ENCODE peak calls at places on chromosomes 13 and 19, in four cellular contexts. One of them, this sample, is unnamed.

GRCh38 chr13:113539176-113539575 is 45.4 kb upstream of the TFDP1 start:
- DNase-seq in cardiac muscle cell: no peak
- DNase-seq in left ventricle myocardium inferior: no peak
- DNase-seq in Peyer's patch: no peak
- DNase-seq in this sample: peak

GRCh38 chr19:42198676-42199439 is 18.6 kb downstream of the DEDD2 start:
- DNase-seq in Peyer's patch: peak
- DNase-seq in cardiac muscle cell: no peak
- DNase-seq in left ventricle myocardium inferior: no peak
- DNase-seq in this sample: no peak

GRCh38 chr13:79593611-79594275 is 112.8 kb downstream of the NDFIP2 start:
- DNase-seq in Peyer's patch: no peak
- DNase-seq in left ventricle myocardium inferior: no peak
- DNase-seq in cardiac muscle cell: no peak
- DNase-seq in this sample: no peak

GRCh38 chr13:87919956-87920355 is 248.8 kb downstream of the SLITRK5 start:
- DNase-seq in left ventricle myocardium inferior: no peak
- DNase-seq in cardiac muscle cell: no peak
- DNase-seq in Peyer's patch: no peak
- DNase-seq in this sample: no peak

GRCh38 chr13:113722921-113723320 is 36.1 kb upstream of the TMEM255B start:
- DNase-seq in cardiac muscle cell: peak
- DNase-seq in left ventricle myocardium inferior: no peak
- DNase-seq in Peyer's patch: no peak
- DNase-seq in this sample: peak

GRCh38 chr13:98315466-98315865 is 138.4 kb upstream of the RNF113B start:
- DNase-seq in left ventricle myocardium inferior: no peak
- DNase-seq in cardiac muscle cell: no peak
- DNase-seq in Peyer's patch: no peak
- DNase-seq in this sample: no peak

GRCh38 chr13:24905242-24905641 is 141.3 kb downstream of the RNF17 start:
- DNase-seq in cardiac muscle cell: no peak
- DNase-seq in Peyer's patch: no peak
- DNase-seq in left ventricle myocardium inferior: no peak
- DNase-seq in this sample: no peak

GRCh38 chr13:75226755-75227435 is 255.1 kb downstream of the TBC1D4 start:
- DNase-seq in Peyer's patch: no peak
- DNase-seq in cardiac muscle cell: no peak
- DNase-seq in left ventricle myocardium inferior: no peak
- DNase-seq in this sample: no peak

GRCh38 chr19:48802623-48803022 is 8.2 kb downstream of the BCAT2 start:
- DNase-seq in cardiac muscle cell: no peak
- DNase-seq in Peyer's patch: no peak
- DNase-seq in left ventricle myocardium inferior: no peak
- DNase-seq in this sample: no peak

GRCh38 chr19:33306191-33306590 is 3.9 kb upstream of the CEBPA start:
- DNase-seq in Peyer's patch: no peak
- DNase-seq in cardiac muscle cell: no peak
- DNase-seq in left ventricle myocardium inferior: no peak
- DNase-seq in this sample: no peak

GRCh38 chr19:24078688-24079087 is 8.3 kb upstream of the ZNF254 start:
- DNase-seq in left ventricle myocardium inferior: no peak
- DNase-seq in cardiac muscle cell: no peak
- DNase-seq in Peyer's patch: no peak
- DNase-seq in this sample: no peak

GRCh38 chr19:32816555-32817099 is 52.9 kb downstream of the SLC7A9 start:
- DNase-seq in cardiac muscle cell: no peak
- DNase-seq in Peyer's patch: no peak
- DNase-seq in left ventricle myocardium inferior: no peak
- DNase-seq in this sample: no peak

GRCh38 chr19:11324079-11324661 is 15.3 kb downstream of the RAB3D start:
- DNase-seq in cardiac muscle cell: no peak
- DNase-seq in Peyer's patch: peak
- DNase-seq in left ventricle myocardium inferior: peak
- DNase-seq in this sample: peak

GRCh38 chr19:58228584-58229254 is at the start of gene ZNF544:
- DNase-seq in left ventricle myocardium inferior: peak
- DNase-seq in Peyer's patch: peak
- DNase-seq in cardiac muscle cell: peak
- DNase-seq in this sample: peak

GRCh38 chr13:30802953-30803478 is 67.7 kb downstream of the ALOX5AP start:
- DNase-seq in left ventricle myocardium inferior: peak
- DNase-seq in Peyer's patch: peak
- DNase-seq in cardiac muscle cell: peak
- DNase-seq in this sample: peak

GRCh38 chr19:49809155-49809986 is 3.7 kb downstream of the FUZ start:
- DNase-seq in cardiac muscle cell: peak
- DNase-seq in Peyer's patch: peak
- DNase-seq in left ventricle myocardium inferior: peak
- DNase-seq in this sample: peak

GRCh38 chr13:73368608-73369007 is 309.8 kb downstream of the KLF5 start:
- DNase-seq in left ventricle myocardium inferior: no peak
- DNase-seq in Peyer's patch: no peak
- DNase-seq in cardiac muscle cell: no peak
- DNase-seq in this sample: no peak

GRCh38 chr19:41994521-41994971 is 516 bp upstream of the ATP1A3 start:
- DNase-seq in Peyer's patch: no peak
- DNase-seq in cardiac muscle cell: no peak
- DNase-seq in left ventricle myocardium inferior: no peak
- DNase-seq in this sample: no peak

GRCh38 chr19:3554254-3555083 is 2.9 kb downstream of the MFSD12 start:
- DNase-seq in cardiac muscle cell: no peak
- DNase-seq in left ventricle myocardium inferior: no peak
- DNase-seq in Peyer's patch: peak
- DNase-seq in this sample: no peak

GRCh38 chr19:13692096-13692495 is 72.2 kb upstream of the MRI1 start:
- DNase-seq in Peyer's patch: no peak
- DNase-seq in cardiac muscle cell: no peak
- DNase-seq in left ventricle myocardium inferior: no peak
- DNase-seq in this sample: no peak

GRCh38 chr13:25973085-25973484 is 78.7 kb downstream of the SHISA2 start:
- DNase-seq in Peyer's patch: no peak
- DNase-seq in left ventricle myocardium inferior: no peak
- DNase-seq in cardiac muscle cell: peak
- DNase-seq in this sample: no peak

GRCh38 chr19:10497371-10497770 is 5.8 kb downstream of the KEAP1 start:
- DNase-seq in left ventricle myocardium inferior: no peak
- DNase-seq in cardiac muscle cell: no peak
- DNase-seq in Peyer's patch: no peak
- DNase-seq in this sample: no peak

GRCh38 chr19:3146677-3147100 is 10.9 kb downstream of the GNA15 start:
- DNase-seq in Peyer's patch: peak
- DNase-seq in cardiac muscle cell: no peak
- DNase-seq in left ventricle myocardium inferior: no peak
- DNase-seq in this sample: peak

GRCh38 chr13:27128825-27129627 is 42.6 kb downstream of the USP12 start:
- DNase-seq in cardiac muscle cell: no peak
- DNase-seq in left ventricle myocardium inferior: no peak
- DNase-seq in Peyer's patch: no peak
- DNase-seq in this sample: no peak

GRCh38 chr19:35155441-35155840 is 906 bp downstream of the FXYD5 start:
- DNase-seq in cardiac muscle cell: no peak
- DNase-seq in left ventricle myocardium inferior: no peak
- DNase-seq in Peyer's patch: peak
- DNase-seq in this sample: no peak

GRCh38 chr13:79988573-79988972 is 352.4 kb downstream of the SPRY2 start:
- DNase-seq in left ventricle myocardium inferior: no peak
- DNase-seq in cardiac muscle cell: no peak
- DNase-seq in Peyer's patch: no peak
- DNase-seq in this sample: no peak

GRCh38 chr13:71704650-71705049 is 162.4 kb downstream of the DACH1 start:
- DNase-seq in Peyer's patch: no peak
- DNase-seq in left ventricle myocardium inferior: no peak
- DNase-seq in cardiac muscle cell: no peak
- DNase-seq in this sample: no peak

GRCh38 chr13:71699342-71699741 is 167.7 kb downstream of the DACH1 start:
- DNase-seq in left ventricle myocardium inferior: no peak
- DNase-seq in cardiac muscle cell: no peak
- DNase-seq in Peyer's patch: no peak
- DNase-seq in this sample: no peak

GRCh38 chr13:71703145-71703544 is 163.9 kb downstream of the DACH1 start:
- DNase-seq in left ventricle myocardium inferior: no peak
- DNase-seq in Peyer's patch: no peak
- DNase-seq in cardiac muscle cell: no peak
- DNase-seq in this sample: no peak

GRCh38 chr13:71702253-71702652 is 164.8 kb downstream of the DACH1 start:
- DNase-seq in Peyer's patch: no peak
- DNase-seq in left ventricle myocardium inferior: no peak
- DNase-seq in cardiac muscle cell: no peak
- DNase-seq in this sample: no peak
- H3K27ac ChIP-seq in Peyer's patch: no peak
- H3K27ac ChIP-seq in left ventricle myocardium inferior: no peak
- H3K27ac ChIP-seq in cardiac muscle cell: no peak
- H3K27ac ChIP-seq in this sample: no peak

GRCh38 chr19:46306501-46306900 is 9.7 kb downstream of the HIF3A start:
- DNase-seq in left ventricle myocardium inferior: no peak
- DNase-seq in Peyer's patch: no peak
- DNase-seq in cardiac muscle cell: no peak
- DNase-seq in this sample: no peak

GRCh38 chr19:46303702-46304397 is 7.0 kb downstream of the HIF3A start:
- DNase-seq in left ventricle myocardium inferior: peak
- DNase-seq in Peyer's patch: no peak
- DNase-seq in cardiac muscle cell: peak
- DNase-seq in this sample: peak

GRCh38 chr19:46299004-46299509 is 2.2 kb downstream of the HIF3A start:
- DNase-seq in left ventricle myocardium inferior: peak
- DNase-seq in Peyer's patch: peak
- DNase-seq in cardiac muscle cell: peak
- DNase-seq in this sample: peak

GRCh38 chr19:46299695-46300094 is 2.9 kb downstream of the HIF3A start:
- DNase-seq in cardiac muscle cell: no peak
- DNase-seq in Peyer's patch: no peak
- DNase-seq in left ventricle myocardium inferior: no peak
- DNase-seq in this sample: no peak

DNA sequence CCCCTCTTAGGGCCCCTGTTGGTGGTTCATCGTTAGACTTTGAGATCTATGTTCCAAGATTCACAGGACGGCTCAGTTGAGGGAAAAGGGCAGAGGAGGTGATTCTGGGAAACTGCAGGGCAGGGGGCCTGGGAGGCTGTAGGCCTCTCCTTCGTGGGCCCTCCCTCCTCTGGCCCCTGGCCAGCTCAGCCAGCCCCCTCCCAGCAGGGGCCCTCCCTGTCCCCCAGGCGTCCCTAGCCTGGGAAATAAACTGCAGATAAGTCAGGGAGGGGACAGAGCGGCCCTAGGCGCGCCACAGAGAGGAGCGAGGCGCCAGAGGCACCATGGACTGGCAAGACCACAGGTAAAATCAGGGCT is 6.5 kb downstream of the HIF3A start:
- DNase-seq in Peyer's patch: no peak
- DNase-seq in left ventricle myocardium inferior: no peak
- DNase-seq in cardiac muscle cell: peak
- DNase-seq in this sample: no peak
- H3K4me3 ChIP-seq in Peyer's patch: peak
- H3K4me3 ChIP-seq in left ventricle myocardium inferior: peak
- H3K4me3 ChIP-seq in cardiac muscle cell: no peak
- H3K4me3 ChIP-seq in this sample: peak

GRCh38 chr13:105207586-105208293 is 1327.7 kb downstream of the EFNB2 start:
- DNase-seq in Peyer's patch: no peak
- DNase-seq in cardiac muscle cell: no peak
- DNase-seq in left ventricle myocardium inferior: no peak
- DNase-seq in this sample: no peak

GRCh38 chr13:105213512-105213911 is 1322.0 kb downstream of the EFNB2 start:
- DNase-seq in left ventricle myocardium inferior: no peak
- DNase-seq in cardiac muscle cell: no peak
- DNase-seq in Peyer's patch: no peak
- DNase-seq in this sample: no peak
- TF ChIP-seq CTCF in left ventricle myocardium inferior: no peak
- TF ChIP-seq CTCF in cardiac muscle cell: no peak
- TF ChIP-seq CTCF in Peyer's patch: no peak
- TF ChIP-seq CTCF in this sample: no peak

GRCh38 chr13:110448230-110448629 is 113.3 kb downstream of the RAB20 start:
- DNase-seq in cardiac muscle cell: peak
- DNase-seq in left ventricle myocardium inferior: no peak
- DNase-seq in Peyer's patch: no peak
- DNase-seq in this sample: no peak
- H3K27ac ChIP-seq in cardiac muscle cell: no peak
- H3K27ac ChIP-seq in left ventricle myocardium inferior: no peak
- H3K27ac ChIP-seq in Peyer's patch: no peak
- H3K27ac ChIP-seq in this sample: no peak

GRCh38 chr19:30103981-30104380 is 161.9 kb downstream of the URI1 start:
- DNase-seq in cardiac muscle cell: no peak
- DNase-seq in left ventricle myocardium inferior: no peak
- DNase-seq in Peyer's patch: no peak
- DNase-seq in this sample: no peak
- H3K4me3 ChIP-seq in cardiac muscle cell: no peak
- H3K4me3 ChIP-seq in left ventricle myocardium inferior: no peak
- H3K4me3 ChIP-seq in Peyer's patch: no peak
- H3K4me3 ChIP-seq in this sample: no peak

GRCh38 chr13:33375421-33375820 is 89.9 kb upstream of the STARD13 start:
- DNase-seq in Peyer's patch: no peak
- DNase-seq in cardiac muscle cell: no peak
- DNase-seq in left ventricle myocardium inferior: no peak
- DNase-seq in this sample: no peak
- TF ChIP-seq CTCF in Peyer's patch: no peak
- TF ChIP-seq CTCF in cardiac muscle cell: no peak
- TF ChIP-seq CTCF in left ventricle myocardium inferior: no peak
- TF ChIP-seq CTCF in this sample: no peak

GRCh38 chr13:39463611-39464010 is 139.4 kb downstream of the LHFPL6 start:
- DNase-seq in Peyer's patch: no peak
- DNase-seq in left ventricle myocardium inferior: no peak
- DNase-seq in cardiac muscle cell: no peak
- DNase-seq in this sample: no peak

GRCh38 chr13:39462456-39462855 is 140.5 kb downstream of the LHFPL6 start:
- DNase-seq in cardiac muscle cell: peak
- DNase-seq in left ventricle myocardium inferior: no peak
- DNase-seq in Peyer's patch: no peak
- DNase-seq in this sample: no peak

GRCh38 chr13:39457274-39457673 is 145.7 kb downstream of the LHFPL6 start:
- DNase-seq in cardiac muscle cell: no peak
- DNase-seq in Peyer's patch: no peak
- DNase-seq in left ventricle myocardium inferior: no peak
- DNase-seq in this sample: no peak

GRCh38 chr13:39462906-39463305 is 140.1 kb downstream of the LHFPL6 start:
- DNase-seq in Peyer's patch: no peak
- DNase-seq in left ventricle myocardium inferior: no peak
- DNase-seq in cardiac muscle cell: no peak
- DNase-seq in this sample: no peak

DNA sequence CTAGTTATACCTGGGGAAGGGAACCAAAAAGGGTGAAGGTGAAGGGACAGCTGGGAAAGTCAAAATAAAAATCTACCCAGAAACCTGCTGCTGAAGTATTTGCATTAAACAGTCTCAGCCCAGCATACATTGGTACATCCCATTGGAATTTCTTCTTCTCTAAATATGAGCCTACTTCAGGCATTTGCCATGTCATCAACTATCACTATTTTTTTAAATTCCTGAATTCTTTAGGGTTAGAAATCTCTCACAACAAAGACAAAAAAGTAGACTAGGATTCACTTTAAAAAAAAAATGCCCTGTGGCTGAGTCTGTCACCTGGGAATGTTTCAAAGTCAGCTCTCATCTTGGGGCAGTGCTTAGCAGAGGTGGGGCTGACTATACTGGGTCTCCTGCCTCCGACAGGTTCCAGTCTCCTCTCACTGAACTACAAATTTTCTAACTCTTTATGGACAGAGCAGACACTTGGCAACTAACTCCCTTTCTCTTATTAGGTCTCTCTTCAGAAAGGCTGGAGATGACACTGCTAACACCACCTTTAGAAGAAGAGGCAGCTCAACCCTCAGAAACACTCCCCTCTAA is 141.2 kb downstream of the LHFPL6 start:
- DNase-seq in Peyer's patch: no peak
- DNase-seq in cardiac muscle cell: no peak
- DNase-seq in left ventricle myocardium inferior: no peak
- DNase-seq in this sample: no peak
- H3K27ac ChIP-seq in Peyer's patch: no peak
- H3K27ac ChIP-seq in cardiac muscle cell: peak
- H3K27ac ChIP-seq in left ventricle myocardium inferior: peak
- H3K27ac ChIP-seq in this sample: no peak